ENCODE peak calls at places on chromosome 5, in eight cellular contexts. P is EL; Z is pons; V is dermis blood vessel endothelial cell; C is activated naive CD4-positive, alpha-beta T cell treated with Interleukin-2 at 50 U/mL for 16 hours; F is kidney glomerular epithelial cell; R is globus pallidus; I is stimulated activated CD8-positive, alpha-beta memory T cell treated with anti-CD3 and anti-CD28 coated beads, Interleukin-7, amount 100 ng/mL, for 1 hour. M is an unnamed sample.
A peak's percentile ranks its signal among the peaks of the same experiment; 100 is the strongest.

GRCh38 chr5:115583474-115583873 is 18.8 kb downstream of the TICAM2 start:
- DNase-seq in P (peak; percentile 97), Z (no peak), V (peak; percentile 72), C (no peak), F (peak; percentile 15), R (no peak), I (no peak), M (no peak)

GRCh38 chr5:73694089-73694488 is 68.1 kb downstream of the ARHGEF28 start:
- DNase-seq in P (no peak), Z (no peak), V (no peak), C (no peak), F (no peak), R (no peak), I (no peak), M (no peak)

GRCh38 chr5:14202462-14202861 is 59.3 kb downstream of the TRIO start:
- DNase-seq in P (peak; percentile 66), Z (peak; percentile 23), V (peak; percentile 86), C (no peak), F (no peak), R (no peak), I (no peak), M (peak; percentile 94)

GRCh38 chr5:95739857-95740256 is 8.7 kb downstream of the RHOBTB3 start:
- DNase-seq in P (no peak), Z (no peak), V (no peak), C (no peak), F (no peak), R (no peak), I (no peak), M (no peak)

GRCh38 chr5:170225326-170226137 is 7.3 kb upstream of the C5orf58 start:
- DNase-seq in P (peak; percentile 56), Z (peak; percentile 90), V (peak; percentile 82), C (peak; percentile 79), F (peak; percentile 38), R (peak; percentile 85), I (peak; percentile 64), M (peak; percentile 72)

GRCh38 chr5:44665101-44665701 is 143.5 kb upstream of the MRPS30 start:
- DNase-seq in P (no peak), Z (no peak), V (no peak), C (no peak), F (no peak), R (no peak), I (no peak), M (no peak)

GRCh38 chr5:176543428-176544182 is 5.5 kb upstream of the CDHR2 start:
- DNase-seq in P (peak; percentile 49), Z (no peak), V (peak; percentile 40), C (peak; percentile 77), F (peak; percentile 33), R (peak; percentile 59), I (peak; percentile 46), M (no peak)

GRCh38 chr5:178069909-178070308 is 43.4 kb upstream of the N4BP3 start:
- DNase-seq in P (peak; percentile 42), Z (peak; percentile 8), V (peak; percentile 64), C (no peak), F (no peak), R (no peak), I (no peak), M (peak; percentile 63)

GRCh38 chr5:168104811-168105481 is 186.5 kb upstream of the WWC1 start:
- DNase-seq in P (no peak), Z (no peak), V (no peak), C (no peak), F (no peak), R (no peak), I (no peak), M (no peak)

GRCh38 chr5:155290937-155291336 is 277.4 kb downstream of the KIF4B start:
- DNase-seq in P (no peak), Z (no peak), V (no peak), C (no peak), F (no peak), R (no peak), I (no peak), M (no peak)

GRCh38 chr5:160159991-160160826 is 41.0 kb upstream of the PWWP2A start:
- DNase-seq in P (no peak), Z (no peak), V (no peak), C (no peak), F (no peak), R (no peak), I (no peak), M (no peak)

GRCh38 chr5:56259002-56259511 is 25.9 kb upstream of the ANKRD55 start:
- DNase-seq in P (peak; percentile 96), Z (no peak), V (peak; percentile 13), C (no peak), F (peak; percentile 93), R (no peak), I (no peak), M (peak; percentile 46)

GRCh38 chr5:159106569-159107282 is 7.0 kb upstream of the EBF1 start:
- DNase-seq in P (peak; percentile 72), Z (peak; percentile 51), V (peak; percentile 84), C (peak; percentile 71), F (peak; percentile 73), R (peak; percentile 55), I (peak; percentile 44), M (peak; percentile 70)

GRCh38 chr5:154972476-154973080 is 31.7 kb downstream of the MRPL22 start:
- DNase-seq in P (peak; percentile 47), Z (peak; percentile 76), V (peak; percentile 83), C (no peak), F (peak; percentile 42), R (peak; percentile 62), I (no peak), M (peak; percentile 71)

GRCh38 chr5:168916852-168917251 is 337.7 kb upstream of the PANK3 start:
- DNase-seq in P (no peak), Z (no peak), V (no peak), C (no peak), F (peak; percentile 62), R (no peak), I (no peak), M (no peak)

GRCh38 chr5:132469380-132470372 is 20.9 kb downstream of the IRF1 start:
- DNase-seq in P (peak; percentile 52), Z (no peak), V (no peak), C (no peak), F (no peak), R (no peak), I (no peak), M (no peak)

GRCh38 chr5:141821430-141821925 is 56.7 kb downstream of the PCDH1 start:
- DNase-seq in P (peak; percentile 87), Z (peak; percentile 99), V (peak; percentile 84), C (no peak), F (peak; percentile 35), R (peak; percentile 94), I (no peak), M (no peak)

GRCh38 chr5:142529626-142530278 is 156.1 kb downstream of the FGF1 start:
- DNase-seq in P (peak; percentile 72), Z (no peak), V (peak; percentile 91), C (no peak), F (peak; percentile 82), R (no peak), I (no peak), M (peak; percentile 91)

GRCh38 chr5:119454171-119454570 is 1.9 kb downstream of the HSD17B4 start:
- DNase-seq in P (no peak), Z (no peak), V (no peak), C (no peak), F (no peak), R (no peak), I (no peak), M (no peak)

GRCh38 chr5:84343171-84343570 is 41.5 kb downstream of the EDIL3 start:
- DNase-seq in P (no peak), Z (no peak), V (peak; percentile 10), C (no peak), F (no peak), R (no peak), I (no peak), M (no peak)

GRCh38 chr5:42057254-42057690 is 132.2 kb downstream of the FBXO4 start:
- DNase-seq in P (peak; percentile 41), Z (peak; percentile 14), V (peak; percentile 65), C (peak; percentile 56), F (no peak), R (peak; percentile 13), I (peak; percentile 18), M (peak; percentile 66)

GRCh38 chr5:93572773-93573626 is 8.0 kb downstream of the NR2F1-AS1 start:
- DNase-seq in P (no peak), Z (no peak), V (peak; percentile 71), C (no peak), F (peak; percentile 12), R (no peak), I (no peak), M (peak; percentile 75)

GRCh38 chr5:142014911-142015584 is 2.2 kb upstream of the GNPDA1 start:
- DNase-seq in P (peak; percentile 57), Z (peak; percentile 77), V (peak; percentile 84), C (peak; percentile 53), F (peak; percentile 60), R (peak; percentile 54), I (peak; percentile 27), M (peak; percentile 59)

GRCh38 chr5:145283101-145283500 is 552.0 kb downstream of the PRELID2 start:
- DNase-seq in P (peak; percentile 30), Z (no peak), V (no peak), C (no peak), F (no peak), R (no peak), I (no peak), M (no peak)

GRCh38 chr5:33321026-33321425 is 119.7 kb upstream of the TARS1 start:
- DNase-seq in P (peak; percentile 97), Z (no peak), V (peak; percentile 98), C (no peak), F (peak; percentile 73), R (no peak), I (no peak), M (peak; percentile 99)

GRCh38 chr5:53427965-53428364 is 52.5 kb upstream of the FST start:
- DNase-seq in P (no peak), Z (no peak), V (no peak), C (no peak), F (no peak), R (no peak), I (no peak), M (no peak)

GRCh38 chr5:116577064-116577788 is 2.6 kb upstream of the SEMA6A start:
- DNase-seq in P (no peak), Z (no peak), V (no peak), C (no peak), F (no peak), R (no peak), I (no peak), M (no peak)

GRCh38 chr5:156356238-156356637 is 29.3 kb downstream of the SGCD start:
- DNase-seq in P (no peak), Z (no peak), V (no peak), C (no peak), F (no peak), R (no peak), I (no peak), M (no peak)

GRCh38 chr5:144191998-144192397 is 21.3 kb downstream of the KCTD16 start:
- DNase-seq in P (peak; percentile 78), Z (peak; percentile 70), V (peak; percentile 90), C (peak; percentile 15), F (peak; percentile 80), R (peak; percentile 39), I (no peak), M (no peak)

GRCh38 chr5:97388794-97389193 is 205.7 kb upstream of the RIOK2 start:
- DNase-seq in P (peak; percentile 33), Z (no peak), V (no peak), C (no peak), F (no peak), R (no peak), I (no peak), M (no peak)

GRCh38 chr5:77774981-77775772 is 962 bp downstream of the TBCA start:
- DNase-seq in P (no peak), Z (peak; percentile 50), V (peak; percentile 9), C (no peak), F (no peak), R (no peak), I (no peak), M (no peak)

GRCh38 chr5:131795128-131795719 is 1.6 kb downstream of the FNIP1 start:
- DNase-seq in P (peak; percentile 15), Z (peak; percentile 34), V (no peak), C (no peak), F (no peak), R (peak; percentile 11), I (no peak), M (no peak)

M was measured in lung microvascular endothelial cell.